ENCODE peak calls at places on chromosomes 13 and 19, in nine cellular contexts. One of them, this sample, is unnamed.

GRCh38 chr19:46192990-46193650 is 36.4 kb upstream of the IGFL1 start:
- DNase-seq in AML-193: peak
- DNase-seq in amniotic epithelial cell: peak
- DNase-seq in NCI-H774: no peak
- DNase-seq in Ammon's horn: peak
- DNase-seq in WERI-Rb-1: no peak
- DNase-seq in CD8-positive, alpha-beta T cell: no peak
- DNase-seq in stimulated activated CD4-positive, alpha-beta T cell treated with anti-CD3 and anti-CD28 coated beads, Interleukin-2, amount 100 ng/mL, for 48 hours: no peak
- DNase-seq in activated CD4-positive, alpha-beta T cell treated with anti-CD3 and anti-CD28 coated beads, Interleukin-2, amount 10 ng/mL, durations not matched to agents 7 days and 5 days: no peak
- DNase-seq in this sample: no peak

GRCh38 chr19:44718441-44719261 is 19.7 kb downstream of the CEACAM16 start:
- DNase-seq in AML-193: no peak
- DNase-seq in amniotic epithelial cell: peak
- DNase-seq in NCI-H774: peak
- DNase-seq in Ammon's horn: peak
- DNase-seq in WERI-Rb-1: no peak
- DNase-seq in CD8-positive, alpha-beta T cell: no peak
- DNase-seq in stimulated activated CD4-positive, alpha-beta T cell treated with anti-CD3 and anti-CD28 coated beads, Interleukin-2, amount 100 ng/mL, for 48 hours: no peak
- DNase-seq in activated CD4-positive, alpha-beta T cell treated with anti-CD3 and anti-CD28 coated beads, Interleukin-2, amount 10 ng/mL, durations not matched to agents 7 days and 5 days: no peak
- DNase-seq in this sample: no peak

GRCh38 chr19:1780272-1780957 is 27.1 kb downstream of the ONECUT3 start:
- DNase-seq in AML-193: no peak
- DNase-seq in amniotic epithelial cell: no peak
- DNase-seq in NCI-H774: no peak
- DNase-seq in Ammon's horn: no peak
- DNase-seq in WERI-Rb-1: no peak
- DNase-seq in CD8-positive, alpha-beta T cell: no peak
- DNase-seq in stimulated activated CD4-positive, alpha-beta T cell treated with anti-CD3 and anti-CD28 coated beads, Interleukin-2, amount 100 ng/mL, for 48 hours: no peak
- DNase-seq in activated CD4-positive, alpha-beta T cell treated with anti-CD3 and anti-CD28 coated beads, Interleukin-2, amount 10 ng/mL, durations not matched to agents 7 days and 5 days: no peak
- DNase-seq in this sample: no peak

GRCh38 chr13:95420501-95420900 is 119.2 kb upstream of the ABCC4 start:
- DNase-seq in AML-193: no peak
- DNase-seq in amniotic epithelial cell: no peak
- DNase-seq in NCI-H774: no peak
- DNase-seq in Ammon's horn: no peak
- DNase-seq in WERI-Rb-1: no peak
- DNase-seq in CD8-positive, alpha-beta T cell: no peak
- DNase-seq in stimulated activated CD4-positive, alpha-beta T cell treated with anti-CD3 and anti-CD28 coated beads, Interleukin-2, amount 100 ng/mL, for 48 hours: no peak
- DNase-seq in activated CD4-positive, alpha-beta T cell treated with anti-CD3 and anti-CD28 coated beads, Interleukin-2, amount 10 ng/mL, durations not matched to agents 7 days and 5 days: no peak
- DNase-seq in this sample: no peak

GRCh38 chr13:94706101-94706853 is 6.1 kb downstream of the SOX21 start:
- DNase-seq in AML-193: no peak
- DNase-seq in amniotic epithelial cell: no peak
- DNase-seq in NCI-H774: no peak
- DNase-seq in Ammon's horn: no peak
- DNase-seq in WERI-Rb-1: no peak
- DNase-seq in CD8-positive, alpha-beta T cell: no peak
- DNase-seq in stimulated activated CD4-positive, alpha-beta T cell treated with anti-CD3 and anti-CD28 coated beads, Interleukin-2, amount 100 ng/mL, for 48 hours: no peak
- DNase-seq in activated CD4-positive, alpha-beta T cell treated with anti-CD3 and anti-CD28 coated beads, Interleukin-2, amount 10 ng/mL, durations not matched to agents 7 days and 5 days: no peak
- DNase-seq in this sample: no peak

GRCh38 chr13:25046985-25047660 is 48.8 kb upstream of the PABPC3 start:
- DNase-seq in AML-193: no peak
- DNase-seq in amniotic epithelial cell: peak
- DNase-seq in NCI-H774: no peak
- DNase-seq in Ammon's horn: peak
- DNase-seq in WERI-Rb-1: peak
- DNase-seq in CD8-positive, alpha-beta T cell: no peak
- DNase-seq in stimulated activated CD4-positive, alpha-beta T cell treated with anti-CD3 and anti-CD28 coated beads, Interleukin-2, amount 100 ng/mL, for 48 hours: no peak
- DNase-seq in activated CD4-positive, alpha-beta T cell treated with anti-CD3 and anti-CD28 coated beads, Interleukin-2, amount 10 ng/mL, durations not matched to agents 7 days and 5 days: no peak
- DNase-seq in this sample: peak

GRCh38 chr13:49448753-49449152 is 4.7 kb downstream of the SETDB2 start:
- DNase-seq in AML-193: no peak
- DNase-seq in amniotic epithelial cell: no peak
- DNase-seq in NCI-H774: no peak
- DNase-seq in Ammon's horn: no peak
- DNase-seq in WERI-Rb-1: no peak
- DNase-seq in CD8-positive, alpha-beta T cell: no peak
- DNase-seq in stimulated activated CD4-positive, alpha-beta T cell treated with anti-CD3 and anti-CD28 coated beads, Interleukin-2, amount 100 ng/mL, for 48 hours: no peak
- DNase-seq in activated CD4-positive, alpha-beta T cell treated with anti-CD3 and anti-CD28 coated beads, Interleukin-2, amount 10 ng/mL, durations not matched to agents 7 days and 5 days: no peak
- DNase-seq in this sample: no peak

GRCh38 chr19:10006335-10006708 is 4.0 kb downstream of the COL5A3 start:
- DNase-seq in AML-193: no peak
- DNase-seq in amniotic epithelial cell: peak
- DNase-seq in NCI-H774: no peak
- DNase-seq in Ammon's horn: peak
- DNase-seq in WERI-Rb-1: no peak
- DNase-seq in CD8-positive, alpha-beta T cell: no peak
- DNase-seq in stimulated activated CD4-positive, alpha-beta T cell treated with anti-CD3 and anti-CD28 coated beads, Interleukin-2, amount 100 ng/mL, for 48 hours: no peak
- DNase-seq in activated CD4-positive, alpha-beta T cell treated with anti-CD3 and anti-CD28 coated beads, Interleukin-2, amount 10 ng/mL, durations not matched to agents 7 days and 5 days: no peak
- DNase-seq in this sample: no peak

GRCh38 chr13:24228852-24229458 is 68.4 kb downstream of the SPATA13 start:
- DNase-seq in AML-193: peak
- DNase-seq in amniotic epithelial cell: peak
- DNase-seq in NCI-H774: no peak
- DNase-seq in Ammon's horn: peak
- DNase-seq in WERI-Rb-1: peak
- DNase-seq in CD8-positive, alpha-beta T cell: no peak
- DNase-seq in stimulated activated CD4-positive, alpha-beta T cell treated with anti-CD3 and anti-CD28 coated beads, Interleukin-2, amount 100 ng/mL, for 48 hours: no peak
- DNase-seq in activated CD4-positive, alpha-beta T cell treated with anti-CD3 and anti-CD28 coated beads, Interleukin-2, amount 10 ng/mL, durations not matched to agents 7 days and 5 days: peak
- DNase-seq in this sample: no peak

GRCh38 chr13:96809366-96810096 is 184.7 kb downstream of the OXGR1 start:
- DNase-seq in AML-193: no peak
- DNase-seq in amniotic epithelial cell: no peak
- DNase-seq in NCI-H774: no peak
- DNase-seq in Ammon's horn: no peak
- DNase-seq in WERI-Rb-1: no peak
- DNase-seq in CD8-positive, alpha-beta T cell: no peak
- DNase-seq in stimulated activated CD4-positive, alpha-beta T cell treated with anti-CD3 and anti-CD28 coated beads, Interleukin-2, amount 100 ng/mL, for 48 hours: no peak
- DNase-seq in activated CD4-positive, alpha-beta T cell treated with anti-CD3 and anti-CD28 coated beads, Interleukin-2, amount 10 ng/mL, durations not matched to agents 7 days and 5 days: no peak
- DNase-seq in this sample: no peak

GRCh38 chr19:55638864-55639359 is 1.9 kb upstream of the ZNF580 start:
- DNase-seq in AML-193: peak
- DNase-seq in amniotic epithelial cell: peak
- DNase-seq in NCI-H774: no peak
- DNase-seq in Ammon's horn: no peak
- DNase-seq in WERI-Rb-1: peak
- DNase-seq in CD8-positive, alpha-beta T cell: peak
- DNase-seq in stimulated activated CD4-positive, alpha-beta T cell treated with anti-CD3 and anti-CD28 coated beads, Interleukin-2, amount 100 ng/mL, for 48 hours: peak
- DNase-seq in activated CD4-positive, alpha-beta T cell treated with anti-CD3 and anti-CD28 coated beads, Interleukin-2, amount 10 ng/mL, durations not matched to agents 7 days and 5 days: peak
- DNase-seq in this sample: peak

GRCh38 chr19:46788101-46788967 is at the start of gene SLC1A5:
- DNase-seq in AML-193: peak
- DNase-seq in amniotic epithelial cell: peak
- DNase-seq in NCI-H774: peak
- DNase-seq in Ammon's horn: peak
- DNase-seq in WERI-Rb-1: peak
- DNase-seq in CD8-positive, alpha-beta T cell: peak
- DNase-seq in stimulated activated CD4-positive, alpha-beta T cell treated with anti-CD3 and anti-CD28 coated beads, Interleukin-2, amount 100 ng/mL, for 48 hours: peak
- DNase-seq in activated CD4-positive, alpha-beta T cell treated with anti-CD3 and anti-CD28 coated beads, Interleukin-2, amount 10 ng/mL, durations not matched to agents 7 days and 5 days: peak
- DNase-seq in this sample: peak

GRCh38 chr13:83780201-83780600 is 102.1 kb downstream of the SLITRK1 start:
- DNase-seq in AML-193: peak
- DNase-seq in amniotic epithelial cell: peak
- DNase-seq in NCI-H774: no peak
- DNase-seq in Ammon's horn: no peak
- DNase-seq in WERI-Rb-1: peak
- DNase-seq in CD8-positive, alpha-beta T cell: no peak
- DNase-seq in stimulated activated CD4-positive, alpha-beta T cell treated with anti-CD3 and anti-CD28 coated beads, Interleukin-2, amount 100 ng/mL, for 48 hours: no peak
- DNase-seq in activated CD4-positive, alpha-beta T cell treated with anti-CD3 and anti-CD28 coated beads, Interleukin-2, amount 10 ng/mL, durations not matched to agents 7 days and 5 days: no peak
- DNase-seq in this sample: no peak

GRCh38 chr19:47637550-47637949 is 28.6 kb downstream of the BICRA start:
- DNase-seq in AML-193: no peak
- DNase-seq in amniotic epithelial cell: peak
- DNase-seq in NCI-H774: no peak
- DNase-seq in Ammon's horn: no peak
- DNase-seq in WERI-Rb-1: no peak
- DNase-seq in CD8-positive, alpha-beta T cell: no peak
- DNase-seq in stimulated activated CD4-positive, alpha-beta T cell treated with anti-CD3 and anti-CD28 coated beads, Interleukin-2, amount 100 ng/mL, for 48 hours: no peak
- DNase-seq in activated CD4-positive, alpha-beta T cell treated with anti-CD3 and anti-CD28 coated beads, Interleukin-2, amount 10 ng/mL, durations not matched to agents 7 days and 5 days: no peak
- DNase-seq in this sample: no peak

GRCh38 chr19:14479985-14480694 is 5.0 kb upstream of the PTGER1 start:
- DNase-seq in AML-193: peak
- DNase-seq in amniotic epithelial cell: no peak
- DNase-seq in NCI-H774: no peak
- DNase-seq in Ammon's horn: no peak
- DNase-seq in WERI-Rb-1: peak
- DNase-seq in CD8-positive, alpha-beta T cell: peak
- DNase-seq in stimulated activated CD4-positive, alpha-beta T cell treated with anti-CD3 and anti-CD28 coated beads, Interleukin-2, amount 100 ng/mL, for 48 hours: peak
- DNase-seq in activated CD4-positive, alpha-beta T cell treated with anti-CD3 and anti-CD28 coated beads, Interleukin-2, amount 10 ng/mL, durations not matched to agents 7 days and 5 days: peak
- DNase-seq in this sample: peak

GRCh38 chr13:42991892-42992584 is at the start of gene EPSTI1:
- DNase-seq in AML-193: peak
- DNase-seq in amniotic epithelial cell: peak
- DNase-seq in NCI-H774: no peak
- DNase-seq in Ammon's horn: peak
- DNase-seq in WERI-Rb-1: peak
- DNase-seq in CD8-positive, alpha-beta T cell: peak
- DNase-seq in stimulated activated CD4-positive, alpha-beta T cell treated with anti-CD3 and anti-CD28 coated beads, Interleukin-2, amount 100 ng/mL, for 48 hours: peak
- DNase-seq in activated CD4-positive, alpha-beta T cell treated with anti-CD3 and anti-CD28 coated beads, Interleukin-2, amount 10 ng/mL, durations not matched to agents 7 days and 5 days: peak
- DNase-seq in this sample: peak

GRCh38 chr13:112521073-112521685 is 66.8 kb downstream of the TUBGCP3 start:
- DNase-seq in AML-193: no peak
- DNase-seq in amniotic epithelial cell: no peak
- DNase-seq in NCI-H774: no peak
- DNase-seq in Ammon's horn: no peak
- DNase-seq in WERI-Rb-1: no peak
- DNase-seq in CD8-positive, alpha-beta T cell: no peak
- DNase-seq in stimulated activated CD4-positive, alpha-beta T cell treated with anti-CD3 and anti-CD28 coated beads, Interleukin-2, amount 100 ng/mL, for 48 hours: no peak
- DNase-seq in activated CD4-positive, alpha-beta T cell treated with anti-CD3 and anti-CD28 coated beads, Interleukin-2, amount 10 ng/mL, durations not matched to agents 7 days and 5 days: no peak
- DNase-seq in this sample: no peak